ENCODE peak calls at places on chromosomes 13 and 19, in ten cellular contexts. B is cardiac fibroblast; S is effector CD4-positive, alpha-beta T cell; H is H54; N is NCI-H774; L is transverse colon; D is GM04504; G is amygdala; Y is PC-9; A is right cardiac atrium. V is an unnamed sample.

GRCh38 chr13:44726214-44726613 is 150.1 kb upstream of the TSC22D1 start:
- DNase-seq in B (peak; percentile 96), S (no peak), H (no peak), N (no peak), L (no peak), D (peak; percentile 94), G (no peak), Y (no peak), A (no peak), V (no peak)

GRCh38 chr13:70357031-70357430 is 248.8 kb upstream of the KLHL1 start:
- DNase-seq in B (no peak), S (no peak), H (no peak), N (no peak), L (no peak), D (no peak), G (no peak), Y (no peak), A (no peak), V (no peak)

GRCh38 chr19:5397804-5398692 is 57.2 kb upstream of the ZNRF4 start:
- DNase-seq in B (peak; percentile 6), S (no peak), H (no peak), N (no peak), L (no peak), D (no peak), G (no peak), Y (no peak), A (no peak), V (no peak)

GRCh38 chr19:4009990-4010807 is 2.7 kb downstream of the PIAS4 start:
- DNase-seq in B (no peak), S (no peak), H (no peak), N (no peak), L (no peak), D (no peak), G (no peak), Y (no peak), A (no peak), V (no peak)

GRCh38 chr13:19646062-19646461 is 12.6 kb downstream of the MPHOSPH8 start:
- DNase-seq in B (no peak), S (no peak), H (no peak), N (no peak), L (no peak), D (no peak), G (no peak), Y (no peak), A (no peak), V (no peak)

GRCh38 chr19:34096020-34096915 is 76.0 kb upstream of the LSM14A start:
- DNase-seq in B (peak; percentile 68), S (no peak), H (peak; percentile 50), N (peak; percentile 36), L (no peak), D (no peak), G (no peak), Y (no peak), A (no peak), V (no peak)

GRCh38 chr19:47239152-47239551 is 8.2 kb upstream of the BBC3 start:
- DNase-seq in B (no peak), S (no peak), H (no peak), N (no peak), L (no peak), D (no peak), G (no peak), Y (no peak), A (no peak), V (no peak)

GRCh38 chr13:41458187-41458938 is 1.0 kb downstream of the RGCC start:
- DNase-seq in B (no peak), S (peak; percentile 27), H (no peak), N (no peak), L (peak; percentile 36), D (no peak), G (no peak), Y (no peak), A (peak; percentile 43), V (no peak)

GRCh38 chr13:51999525-51999924 is 11.7 kb downstream of the ATP7B start:
- DNase-seq in B (peak; percentile 29), S (no peak), H (no peak), N (no peak), L (no peak), D (no peak), G (no peak), Y (no peak), A (peak; percentile 64), V (no peak)